ENCODE peak calls at places on chromosome 9, in four cellular contexts. N is body of pancreas, H is left ventricle myocardium inferior, C is IMR-90. R is an unnamed sample.
A peak's percentile ranks its signal among the peaks of the same experiment; 100 is the strongest.

GRCh38 chr9:97475079-97475478 is 26.4 kb upstream of the TMOD1 start:
- DNase-seq in N (no peak), C (peak; percentile 89), H (no peak), R (no peak)

GRCh38 chr9:14692536-14692917 is 705 bp downstream of the ZDHHC21 start:
- DNase-seq in H (no peak), C (no peak), N (no peak), R (no peak)

GRCh38 chr9:129765764-129766317 is 13.0 kb upstream of the PTGES start:
- DNase-seq in H (no peak), N (no peak), C (no peak), R (no peak)

GRCh38 chr9:128192601-128193371 is 1.4 kb upstream of the CIZ1 start:
- DNase-seq in C (peak; percentile 60), H (peak; percentile 61), N (peak; percentile 87), R (no peak)

GRCh38 chr9:130948266-130948665 is 9.2 kb upstream of the FIBCD1 start:
- DNase-seq in C (no peak), N (no peak), H (no peak), R (no peak)

GRCh38 chr9:23543420-23543819 is 282.6 kb downstream of the ELAVL2 start:
- DNase-seq in H (no peak), C (no peak), N (no peak), R (no peak)

GRCh38 chr9:37302277-37302676 is 120.2 kb upstream of the GRHPR start:
- DNase-seq in H (no peak), N (no peak), C (no peak), R (no peak)

GRCh38 chr9:88258587-88258986 is 120.3 kb upstream of the SPATA31C2 start:
- DNase-seq in H (peak; percentile 76), N (peak; percentile 65), C (no peak), R (no peak)

GRCh38 chr9:128556276-128556675 is 3.9 kb downstream of the SPTAN1 start:
- DNase-seq in C (no peak), H (no peak), N (no peak), R (no peak)

GRCh38 chr9:74847478-74848149 is 40.1 kb downstream of the TRPM6 start:
- DNase-seq in N (no peak), C (no peak), H (no peak), R (no peak)

GRCh38 chr9:112569186-112569585 is 82.6 kb downstream of the KIAA1958 start:
- DNase-seq in H (no peak), C (peak; percentile 86), N (no peak), R (no peak)

GRCh38 chr9:133107961-133108793 is 12.9 kb downstream of the RALGDS start:
- DNase-seq in H (peak; percentile 9), C (no peak), N (no peak), R (no peak)

GRCh38 chr9:92482336-92482735 is at the start of gene ASPN:
- DNase-seq in C (peak; percentile 71), N (no peak), H (no peak), R (peak; percentile 86)

GRCh38 chr9:74379718-74380117 is 117.4 kb upstream of the RORB start:
- DNase-seq in C (no peak), H (no peak), N (peak; percentile 48), R (peak; percentile 0)

GRCh38 chr9:86766912-86767311 is 180.4 kb downstream of the GAS1 start:
- DNase-seq in H (no peak), C (peak; percentile 89), N (peak; percentile 80), R (no peak)

DNA sequence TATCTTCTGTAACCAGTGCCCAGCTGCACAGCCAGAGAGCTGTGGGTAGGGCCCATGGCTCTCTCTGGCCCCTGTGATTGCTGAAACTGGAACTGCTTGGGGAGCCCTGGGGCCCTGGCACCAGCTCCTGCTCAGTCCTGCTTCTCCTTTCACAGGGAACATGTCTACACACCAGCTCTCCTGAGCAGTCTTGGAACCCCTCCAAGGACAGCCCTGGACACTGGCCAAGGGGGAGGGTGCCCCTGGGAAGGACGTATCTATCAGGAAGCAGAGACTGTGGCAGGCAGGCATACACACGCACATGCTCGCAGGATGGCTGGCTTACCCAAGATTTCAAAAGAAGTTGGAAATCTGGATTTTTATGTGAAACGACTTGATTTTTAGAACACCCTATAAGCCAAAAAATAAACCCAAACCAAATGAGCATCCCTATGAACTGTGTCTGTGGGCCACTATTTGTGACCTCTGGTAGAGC is 8.8 kb upstream of the TRAF1 start:
- DNase-seq in N (peak; percentile 99), C (peak; percentile 91), H (peak; percentile 97), R (peak; percentile 97)
- H3K4me1 ChIP-seq in N (peaks cover 25% of the 10 kb centered on the region), C (peaks cover 36% of the 10 kb centered on the region), H (peaks cover 62% of the 10 kb centered on the region), R (peaks cover 22% of the 10 kb centered on the region)

GRCh38 chr9:120886490-120886967 is 9.5 kb upstream of the PHF19 start:
- DNase-seq in C (peak; percentile 78), H (peak; percentile 54), N (no peak), R (no peak)

GRCh38 chr9:120885968-120886367 is 9.0 kb upstream of the PHF19 start:
- DNase-seq in N (no peak), C (peak; percentile 12), H (peak; percentile 31), R (peak; percentile 15)

GRCh38 chr9:120883608-120883996 is 6.6 kb upstream of the PHF19 start:
- DNase-seq in C (no peak), N (no peak), H (no peak), R (no peak)

GRCh38 chr9:120882935-120883607 is 6.1 kb upstream of the PHF19 start:
- DNase-seq in N (no peak), C (no peak), H (no peak), R (no peak)

GRCh38 chr9:120885459-120885858 is 8.5 kb upstream of the PHF19 start:
- DNase-seq in N (no peak), C (no peak), H (no peak), R (no peak)
- H3K27ac ChIP-seq in N (no peak overlapping the region), C (no peak overlapping the region), H (peak overlapping the region; percentile 43), R (peak overlapping the region; percentile 73)

GRCh38 chr9:34556951-34557350 is 32.6 kb downstream of the CNTFR start:
- DNase-seq in H (no peak), N (no peak), C (no peak), R (no peak)

GRCh38 chr9:34558341-34558740 is 31.2 kb downstream of the CNTFR start:
- DNase-seq in N (no peak), H (no peak), C (no peak), R (no peak)

GRCh38 chr9:34558911-34559615 is 30.5 kb downstream of the CNTFR start:
- DNase-seq in N (no peak), H (no peak), C (no peak), R (no peak)

GRCh38 chr9:34556231-34556525 is 33.3 kb downstream of the CNTFR start:
- DNase-seq in H (no peak), N (no peak), C (no peak), R (no peak)

GRCh38 chr9:34557421-34558321 is 31.9 kb downstream of the CNTFR start:
- DNase-seq in N (no peak), H (no peak), C (no peak), R (no peak)
- H3K4me3 ChIP-seq in N (no peak overlapping the region), H (no peak overlapping the region), C (no peak overlapping the region), R (no peak overlapping the region)

GRCh38 chr9:95018099-95018927 is 291.8 kb downstream of the AOPEP start:
- DNase-seq in C (peak; percentile 97), N (peak; percentile 48), H (peak; percentile 34), R (peak; percentile 80)
- H3K4me1 ChIP-seq in C (peaks cover 31% of the 10 kb centered on the region), N (peaks cover 82% of the 10 kb centered on the region), H (peaks cover 100% of the 10 kb centered on the region), R (peaks cover 12% of the 10 kb centered on the region)

DNA sequence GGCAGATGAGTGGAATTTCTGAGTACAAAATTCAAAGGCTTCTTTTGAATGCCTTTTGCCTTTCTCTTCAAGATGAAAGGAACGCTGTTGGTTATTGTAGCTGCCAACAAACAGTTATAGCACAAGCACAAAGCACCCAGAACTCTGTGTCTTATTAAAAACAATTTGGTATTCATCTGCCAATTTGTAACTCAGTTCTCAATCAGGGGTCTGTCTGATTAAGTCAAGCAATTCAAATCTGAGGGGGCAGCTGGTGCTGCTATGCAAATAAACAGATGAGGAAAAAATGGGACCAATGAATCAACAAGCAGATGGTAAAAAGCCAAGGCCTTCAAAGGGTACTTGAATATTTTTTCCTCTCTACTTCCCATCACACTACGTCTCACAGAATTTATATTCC is 233.5 kb downstream of the TLE1 start:
- DNase-seq in C (no peak), H (no peak), N (no peak), R (no peak)
- H3K27ac ChIP-seq in C (no peak overlapping the region), H (no peak overlapping the region), N (no peak overlapping the region), R (no peak overlapping the region)

GRCh38 chr9:137242329-137243204 is 1.5 kb downstream of the TUBB4B start:
- DNase-seq in N (no peak), C (no peak), H (no peak), R (no peak)

GRCh38 chr9:137244486-137245449 is 3.7 kb downstream of the TUBB4B start:
- DNase-seq in H (no peak), C (no peak), N (no peak), R (no peak)

GRCh38 chr9:137241490-137242328 is 622 bp downstream of the TUBB4B start:
- DNase-seq in C (peak; percentile 32), N (peak; percentile 89), H (peak; percentile 72), R (peak; percentile 54)

GRCh38 chr9:137245450-137246421 is 4.6 kb downstream of the TUBB4B start:
- DNase-seq in C (no peak), N (no peak), H (no peak), R (no peak)

GRCh38 chr9:137243626-137244485 is 2.8 kb downstream of the TUBB4B start:
- DNase-seq in C (no peak), H (no peak), N (no peak), R (no peak)
- H3K4me3 ChIP-seq in C (no peak overlapping the region), H (peak overlapping the region; percentile 96), N (no peak overlapping the region), R (no peak overlapping the region)

GRCh38 chr9:114382951-114383865 is 4.6 kb downstream of the AKNA start:
- DNase-seq in H (no peak), C (peak; percentile 50), N (no peak), R (peak; percentile 67)

GRCh38 chr9:114385412-114386181 is 2.2 kb downstream of the AKNA start:
- DNase-seq in N (peak; percentile 84), H (peak; percentile 64), C (peak; percentile 95), R (no peak)

GRCh38 chr9:114383866-114384231 is 3.9 kb downstream of the AKNA start:
- DNase-seq in C (no peak), N (no peak), H (no peak), R (no peak)

GRCh38 chr9:114386886-114387677 is 700 bp downstream of the AKNA start:
- DNase-seq in H (no peak), C (peak; percentile 17), N (peak; percentile 42), R (peak; percentile 24)

DNA sequence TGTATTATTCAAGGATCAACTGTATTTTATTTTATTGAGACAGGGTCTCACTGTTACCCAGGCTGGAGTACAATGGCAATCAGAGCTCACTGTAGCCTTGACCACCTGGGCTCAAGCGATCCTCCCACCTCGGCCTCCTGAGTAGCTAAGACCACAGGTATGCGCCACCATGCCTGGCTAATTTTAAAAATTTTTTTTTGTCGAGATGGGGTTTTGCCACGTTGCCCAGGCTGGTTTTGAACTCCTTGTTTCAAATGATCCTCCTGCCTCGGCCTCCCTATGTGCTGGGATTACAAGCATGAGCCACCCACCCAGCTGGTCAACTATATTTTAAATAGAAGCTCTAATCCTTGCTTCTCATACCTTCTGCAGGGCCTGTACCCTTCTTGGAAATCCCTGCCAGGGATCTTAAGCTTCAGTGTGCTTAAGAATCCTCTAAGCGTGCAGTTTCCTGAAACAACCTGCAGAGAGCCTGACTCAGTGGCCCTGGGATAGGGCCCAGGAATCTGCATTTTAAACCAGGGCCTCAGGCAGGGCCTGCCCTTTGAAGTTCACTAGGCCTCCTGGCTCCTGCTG is 2.9 kb downstream of the AKNA start:
- DNase-seq in C (no peak), H (no peak), N (no peak), R (no peak)
- H3K4me1 ChIP-seq in C (peaks cover 36% of the 10 kb centered on the region), H (peaks cover 75% of the 10 kb centered on the region), N (peaks cover 7% of the 10 kb centered on the region), R (peaks cover 49% of the 10 kb centered on the region)

GRCh38 chr9:114386361-114386885 is 1.4 kb downstream of the AKNA start:
- DNase-seq in N (no peak), C (no peak), H (no peak), R (peak; percentile 35)
- H3K27ac ChIP-seq in N (peak overlapping the region; percentile 3), C (peak overlapping the region; percentile 88), H (peak overlapping the region; percentile 89), R (peak overlapping the region; percentile 70)